ENCODE peak calls at places on chromosomes 11 and 22, in ten cellular contexts. C is stromal cell of bone marrow; F is endothelial cell; X is GOT3; R is AG04450; E is stimulated activated CD8-positive, alpha-beta memory T cell treated with anti-CD3 and anti-CD28 coated beads, Interleukin-15, amount 100 ng/mL, for 1 hour; V is naive thymus-derived CD8-positive, alpha-beta T cell; K is ecto neural progenitor cell; A is pancreas; P is renal cortical epithelial cell. D is an unnamed sample.

GRCh38 chr11:121814962-121815361 is 301.1 kb downstream of the BLID start:
- DNase-seq in C (peak; percentile 67), F (no peak), X (no peak), R (no peak), E (no peak), V (no peak), K (no peak), A (no peak), P (no peak), D (no peak)

GRCh38 chr11:11864332-11864731 is 22.6 kb downstream of the USP47 start:
- DNase-seq in C (no peak), F (no peak), X (no peak), R (no peak), E (no peak), V (no peak), K (no peak), A (no peak), P (no peak), D (no peak)

GRCh38 chr11:65726660-65727059 is 6.1 kb upstream of the RNASEH2C start:
- DNase-seq in C (no peak), F (no peak), X (no peak), R (no peak), E (no peak), V (no peak), K (no peak), A (no peak), P (no peak), D (no peak)

GRCh38 chr11:66842896-66843775 is at the start of gene RCE1:
- DNase-seq in C (peak; percentile 77), F (peak; percentile 92), X (peak; percentile 57), R (peak; percentile 52), E (peak; percentile 77), V (peak; percentile 93), K (peak; percentile 94), A (peak; percentile 89), P (peak; percentile 59), D (peak; percentile 92)

GRCh38 chr11:35649984-35650383 is 12.6 kb upstream of the TRIM44 start:
- DNase-seq in C (peak; percentile 49), F (no peak), X (no peak), R (no peak), E (no peak), V (no peak), K (no peak), A (no peak), P (no peak), D (no peak)

GRCh38 chr11:19474211-19474610 is 233.5 kb upstream of the E2F8 start:
- DNase-seq in C (no peak), F (no peak), X (no peak), R (no peak), E (no peak), V (no peak), K (no peak), A (no peak), P (no peak), D (no peak)

GRCh38 chr11:70146895-70147520 is 56.1 kb upstream of the FADD start:
- DNase-seq in C (no peak), F (no peak), X (no peak), R (no peak), E (no peak), V (no peak), K (no peak), A (no peak), P (no peak), D (no peak)

GRCh38 chr11:107282195-107282594 is 175.4 kb downstream of the CWF19L2 start:
- DNase-seq in C (no peak), F (no peak), X (no peak), R (no peak), E (no peak), V (no peak), K (no peak), A (no peak), P (no peak), D (no peak)

GRCh38 chr22:34722901-34723300 is 343.1 kb upstream of the ISX start:
- DNase-seq in C (no peak), F (no peak), X (no peak), R (no peak), E (no peak), V (no peak), K (no peak), A (no peak), P (no peak), D (no peak)

GRCh38 chr11:105177658-105178057 is 38.1 kb upstream of the CARD18 start:
- DNase-seq in C (peak; percentile 72), F (no peak), X (no peak), R (peak; percentile 63), E (no peak), V (no peak), K (no peak), A (no peak), P (peak; percentile 45), D (no peak)

GRCh38 chr11:24885580-24886173 is 388.8 kb downstream of the LUZP2 start:
- DNase-seq in C (no peak), F (no peak), X (no peak), R (no peak), E (no peak), V (no peak), K (no peak), A (peak; percentile 9), P (no peak), D (no peak)

GRCh38 chr11:6443269-6444003 is 2.6 kb upstream of the HPX start:
- DNase-seq in C (peak; percentile 13), F (peak; percentile 61), X (no peak), R (no peak), E (peak; percentile 15), V (peak; percentile 65), K (peak; percentile 63), A (peak; percentile 26), P (peak; percentile 38), D (peak; percentile 42)

GRCh38 chr11:44530413-44531115 is 34.9 kb upstream of the CD82 start:
- DNase-seq in C (no peak), F (no peak), X (no peak), R (no peak), E (no peak), V (no peak), K (no peak), A (no peak), P (no peak), D (no peak)

GRCh38 chr11:17508306-17508705 is 31.7 kb upstream of the ABCC8 start:
- DNase-seq in C (peak; percentile 10), F (no peak), X (no peak), R (no peak), E (no peak), V (no peak), K (no peak), A (no peak), P (peak; percentile 79), D (no peak)

GRCh38 chr11:123535401-123535800 is 105.3 kb downstream of the GRAMD1B start:
- DNase-seq in C (no peak), F (no peak), X (no peak), R (no peak), E (no peak), V (no peak), K (no peak), A (no peak), P (no peak), D (no peak)

GRCh38 chr11:69310934-69311766 is 17.2 kb downstream of the MYEOV start:
- DNase-seq in C (no peak), F (no peak), X (no peak), R (no peak), E (no peak), V (no peak), K (no peak), A (no peak), P (no peak), D (no peak)

GRCh38 chr11:108556019-108556418 is 37.5 kb downstream of the EXPH5 start:
- DNase-seq in C (no peak), F (no peak), X (no peak), R (no peak), E (no peak), V (no peak), K (no peak), A (no peak), P (no peak), D (no peak)

GRCh38 chr11:93686812-93687211 is 25.3 kb downstream of the CEP295 start:
- DNase-seq in C (peak; percentile 29), F (no peak), X (no peak), R (no peak), E (no peak), V (no peak), K (no peak), A (no peak), P (peak; percentile 16), D (no peak)

GRCh38 chr11:65778901-65779668 is 1.7 kb downstream of the AP5B1 start:
- DNase-seq in C (no peak), F (no peak), X (no peak), R (no peak), E (no peak), V (no peak), K (peak; percentile 44), A (peak; percentile 14), P (no peak), D (no peak)

GRCh38 chr11:120231963-120232362 is 8.0 kb upstream of the POU2F3 start:
- DNase-seq in C (no peak), F (no peak), X (no peak), R (no peak), E (no peak), V (no peak), K (no peak), A (no peak), P (no peak), D (no peak)

GRCh38 chr11:1226981-1227550 is 4.2 kb downstream of the MUC5B start:
- DNase-seq in C (no peak), F (peak; percentile 46), X (no peak), R (no peak), E (no peak), V (no peak), K (peak; percentile 62), A (no peak), P (no peak), D (no peak)

GRCh38 chr11:63845305-63845704 is 6.4 kb downstream of the MARK2 start:
- DNase-seq in C (peak; percentile 36), F (no peak), X (no peak), R (peak; percentile 47), E (no peak), V (no peak), K (no peak), A (no peak), P (peak; percentile 83), D (no peak)

GRCh38 chr11:59754494-59754858 is 700 bp upstream of the STX3 start:
- DNase-seq in C (no peak), F (peak; percentile 30), X (no peak), R (no peak), E (no peak), V (peak; percentile 15), K (peak; percentile 58), A (no peak), P (no peak), D (peak; percentile 29)

GRCh38 chr11:92347404-92347803 is 122.8 kb downstream of the FAT3 start:
- DNase-seq in C (no peak), F (no peak), X (no peak), R (no peak), E (no peak), V (no peak), K (no peak), A (no peak), P (no peak), D (no peak)

GRCh38 chr11:2791521-2792375 is 92.0 kb upstream of the KCNQ1OT1 start:
- DNase-seq in C (no peak), F (no peak), X (no peak), R (no peak), E (no peak), V (peak; percentile 44), K (peak; percentile 48), A (peak; percentile 3), P (no peak), D (no peak)

GRCh38 chr11:114059278-114059983 is at the start of gene ZBTB16:
- DNase-seq in C (no peak), F (peak; percentile 46), X (no peak), R (no peak), E (no peak), V (peak; percentile 40), K (peak; percentile 91), A (peak; percentile 87), P (peak; percentile 30), D (no peak)

GRCh38 chr11:123268118-123268517 is 73.1 kb upstream of the CLMP start:
- DNase-seq in C (no peak), F (no peak), X (no peak), R (no peak), E (no peak), V (no peak), K (no peak), A (no peak), P (no peak), D (no peak)

GRCh38 chr11:123056835-123057491 is 5.0 kb downstream of the HSPA8 start:
- DNase-seq in C (no peak), F (no peak), X (no peak), R (no peak), E (no peak), V (no peak), K (no peak), A (no peak), P (no peak), D (no peak)